ENCODE peak calls at places on chromosomes 5 and 9, in nine cellular contexts. One of them, this sample, is unnamed.
A peak's percentile ranks its signal among the peaks of the same experiment; 100 is the strongest.

GRCh38 chr5:10111575-10111974 is 138.1 kb downstream of the ATPSCKMT start:
- DNase-seq in H1: no peak
- DNase-seq in transverse colon: peak; percentile 39
- DNase-seq in sigmoid colon: no peak
- DNase-seq in suprapubic skin: no peak
- DNase-seq in GM12878: no peak
- DNase-seq in HCT116: peak; percentile 21
- DNase-seq in endothelial cell of umbilical vein: no peak
- DNase-seq in stomach: no peak
- DNase-seq in this sample: no peak

GRCh38 chr5:149605998-149606721 is 24.9 kb downstream of the ARHGEF37 start:
- DNase-seq in GM12878: peak; percentile 81
- DNase-seq in stomach: peak; percentile 49
- DNase-seq in HCT116: peak; percentile 90
- DNase-seq in suprapubic skin: no peak
- DNase-seq in sigmoid colon: no peak
- DNase-seq in transverse colon: peak; percentile 76
- DNase-seq in endothelial cell of umbilical vein: no peak
- DNase-seq in H1: no peak
- DNase-seq in this sample: peak; percentile 42

GRCh38 chr5:606061-606460 is 6.1 kb upstream of the CEP72 start:
- DNase-seq in GM12878: no peak
- DNase-seq in endothelial cell of umbilical vein: no peak
- DNase-seq in H1: no peak
- DNase-seq in suprapubic skin: peak; percentile 54
- DNase-seq in HCT116: no peak
- DNase-seq in transverse colon: no peak
- DNase-seq in sigmoid colon: peak; percentile 47
- DNase-seq in stomach: peak; percentile 14
- DNase-seq in this sample: no peak

GRCh38 chr9:83960991-83961390 is 19.0 kb downstream of the HNRNPK start:
- DNase-seq in endothelial cell of umbilical vein: no peak
- DNase-seq in sigmoid colon: no peak
- DNase-seq in stomach: no peak
- DNase-seq in HCT116: no peak
- DNase-seq in transverse colon: no peak
- DNase-seq in GM12878: no peak
- DNase-seq in H1: no peak
- DNase-seq in suprapubic skin: no peak
- DNase-seq in this sample: no peak

GRCh38 chr9:113350937-113351336 is 1.6 kb downstream of the BSPRY start:
- DNase-seq in stomach: no peak
- DNase-seq in GM12878: peak; percentile 35
- DNase-seq in H1: no peak
- DNase-seq in suprapubic skin: no peak
- DNase-seq in endothelial cell of umbilical vein: no peak
- DNase-seq in sigmoid colon: no peak
- DNase-seq in transverse colon: no peak
- DNase-seq in HCT116: no peak
- DNase-seq in this sample: no peak

GRCh38 chr5:169805527-169805934 is 168.5 kb downstream of the DOCK2 start:
- DNase-seq in GM12878: peak; percentile 94
- DNase-seq in HCT116: no peak
- DNase-seq in H1: no peak
- DNase-seq in stomach: no peak
- DNase-seq in endothelial cell of umbilical vein: no peak
- DNase-seq in transverse colon: no peak
- DNase-seq in suprapubic skin: no peak
- DNase-seq in sigmoid colon: no peak
- DNase-seq in this sample: no peak

GRCh38 chr9:35962126-35962906 is 4.4 kb upstream of the OR2S2 start:
- DNase-seq in endothelial cell of umbilical vein: no peak
- DNase-seq in GM12878: no peak
- DNase-seq in transverse colon: peak; percentile 37
- DNase-seq in HCT116: no peak
- DNase-seq in stomach: no peak
- DNase-seq in H1: no peak
- DNase-seq in suprapubic skin: no peak
- DNase-seq in sigmoid colon: peak; percentile 76
- DNase-seq in this sample: no peak

GRCh38 chr9:105223544-105224140 is 20.8 kb upstream of the SLC44A1 start:
- DNase-seq in stomach: no peak
- DNase-seq in GM12878: no peak
- DNase-seq in suprapubic skin: no peak
- DNase-seq in H1: no peak
- DNase-seq in endothelial cell of umbilical vein: no peak
- DNase-seq in sigmoid colon: no peak
- DNase-seq in transverse colon: no peak
- DNase-seq in HCT116: no peak
- DNase-seq in this sample: no peak

GRCh38 chr5:95817430-95817829 is 5.1 kb downstream of the GLRX start:
- DNase-seq in HCT116: no peak
- DNase-seq in suprapubic skin: no peak
- DNase-seq in sigmoid colon: no peak
- DNase-seq in endothelial cell of umbilical vein: no peak
- DNase-seq in H1: no peak
- DNase-seq in GM12878: no peak
- DNase-seq in stomach: no peak
- DNase-seq in transverse colon: peak; percentile 58
- DNase-seq in this sample: no peak

GRCh38 chr9:119365291-119366027 is 3.8 kb downstream of the BRINP1 start:
- DNase-seq in HCT116: no peak
- DNase-seq in sigmoid colon: no peak
- DNase-seq in suprapubic skin: no peak
- DNase-seq in transverse colon: no peak
- DNase-seq in endothelial cell of umbilical vein: peak; percentile 17
- DNase-seq in GM12878: no peak
- DNase-seq in H1: peak; percentile 64
- DNase-seq in stomach: no peak
- DNase-seq in this sample: peak; percentile 11

GRCh38 chr5:137563646-137564474 is 64.7 kb upstream of the SPOCK1 start:
- DNase-seq in transverse colon: no peak
- DNase-seq in GM12878: no peak
- DNase-seq in sigmoid colon: no peak
- DNase-seq in suprapubic skin: no peak
- DNase-seq in stomach: no peak
- DNase-seq in H1: no peak
- DNase-seq in endothelial cell of umbilical vein: peak; percentile 95
- DNase-seq in HCT116: no peak
- DNase-seq in this sample: no peak

DNA sequence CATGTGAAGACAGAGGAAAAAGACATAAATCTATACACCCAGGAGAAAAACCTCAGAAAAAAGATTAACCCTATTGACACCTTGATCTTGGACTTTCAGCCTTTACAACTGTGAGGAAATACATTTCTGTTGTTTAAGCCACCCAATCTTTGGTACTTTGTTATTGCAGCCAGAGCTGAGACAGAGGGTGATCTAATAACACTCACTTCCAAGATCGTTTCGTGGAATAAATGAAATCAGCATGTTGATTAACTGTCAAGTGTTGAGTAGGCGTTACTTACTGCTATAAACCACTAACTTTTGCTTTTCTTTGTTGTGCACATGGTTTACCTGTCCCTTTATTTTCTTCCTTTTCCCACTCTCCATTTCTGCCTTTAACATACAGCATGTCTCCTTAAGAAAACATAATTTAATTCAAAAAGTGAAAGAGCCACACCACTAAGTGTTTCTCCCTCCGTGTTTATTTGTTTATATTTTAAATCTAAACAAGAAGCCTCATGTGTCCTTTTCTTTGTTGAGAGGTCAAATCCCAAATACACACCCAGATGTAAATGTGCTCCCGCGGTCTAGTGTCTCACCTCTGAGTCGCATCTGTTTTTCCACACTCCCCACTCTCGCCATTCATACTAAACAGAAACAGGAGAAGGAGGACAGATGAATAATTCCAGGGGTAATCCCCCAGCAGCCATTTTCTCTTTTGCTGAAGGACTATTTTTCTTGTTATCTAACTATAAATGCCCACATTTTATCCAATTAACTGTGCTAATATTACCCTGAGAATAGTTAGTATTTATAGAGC is 361.4 kb upstream of the RIOK2 start:
- DNase-seq in sigmoid colon: no peak
- DNase-seq in transverse colon: no peak
- DNase-seq in H1: no peak
- DNase-seq in HCT116: no peak
- DNase-seq in GM12878: no peak
- DNase-seq in stomach: no peak
- DNase-seq in suprapubic skin: no peak
- DNase-seq in endothelial cell of umbilical vein: peak; percentile 10
- DNase-seq in this sample: no peak
- H3K4me1 ChIP-seq in sigmoid colon: no peaks in the 10 kb centered on the region
- H3K4me1 ChIP-seq in transverse colon: peaks cover 4% of the 10 kb centered on the region
- H3K4me1 ChIP-seq in H1: peaks cover 2% of the 10 kb centered on the region
- H3K4me1 ChIP-seq in HCT116: no peaks in the 10 kb centered on the region
- H3K4me1 ChIP-seq in GM12878: peaks cover 11% of the 10 kb centered on the region
- H3K4me1 ChIP-seq in stomach: no peaks in the 10 kb centered on the region
- H3K4me1 ChIP-seq in suprapubic skin: no peaks in the 10 kb centered on the region
- H3K4me1 ChIP-seq in endothelial cell of umbilical vein: peaks cover 22% of the 10 kb centered on the region
- H3K4me1 ChIP-seq in this sample: no peaks in the 10 kb centered on the region

GRCh38 chr9:129141066-129142041 is 30.1 kb downstream of the PTPA start:
- DNase-seq in transverse colon: peak; percentile 69
- DNase-seq in GM12878: peak; percentile 71
- DNase-seq in suprapubic skin: no peak
- DNase-seq in endothelial cell of umbilical vein: peak; percentile 91
- DNase-seq in sigmoid colon: peak; percentile 93
- DNase-seq in H1: no peak
- DNase-seq in stomach: peak; percentile 70
- DNase-seq in HCT116: no peak
- DNase-seq in this sample: peak; percentile 65
- TF ChIP-seq POLR2AphosphoS5 in transverse colon: peak; percentile 40
- TF ChIP-seq POLR2AphosphoS5 in GM12878: no peak
- TF ChIP-seq POLR2AphosphoS5 in suprapubic skin: no peak
- TF ChIP-seq POLR2AphosphoS5 in endothelial cell of umbilical vein: no peak
- TF ChIP-seq POLR2AphosphoS5 in sigmoid colon: peak; percentile 56
- TF ChIP-seq POLR2AphosphoS5 in H1: no peak
- TF ChIP-seq POLR2AphosphoS5 in stomach: peak; percentile 73
- TF ChIP-seq POLR2AphosphoS5 in HCT116: peak; percentile 44
- TF ChIP-seq POLR2AphosphoS5 in this sample: peak; percentile 84

GRCh38 chr5:5887818-5888217 is 465.3 kb downstream of the ICE1 start:
- DNase-seq in H1: no peak
- DNase-seq in transverse colon: no peak
- DNase-seq in GM12878: no peak
- DNase-seq in endothelial cell of umbilical vein: no peak
- DNase-seq in stomach: no peak
- DNase-seq in suprapubic skin: no peak
- DNase-seq in HCT116: no peak
- DNase-seq in sigmoid colon: no peak
- DNase-seq in this sample: no peak
- H3K9me3 ChIP-seq in H1: no peaks in the 10 kb centered on the region
- H3K9me3 ChIP-seq in transverse colon: no peaks in the 10 kb centered on the region
- H3K9me3 ChIP-seq in GM12878: no peaks in the 10 kb centered on the region
- H3K9me3 ChIP-seq in endothelial cell of umbilical vein: no peaks in the 10 kb centered on the region
- H3K9me3 ChIP-seq in stomach: no peaks in the 10 kb centered on the region
- H3K9me3 ChIP-seq in suprapubic skin: no peaks in the 10 kb centered on the region
- H3K9me3 ChIP-seq in HCT116: no peaks in the 10 kb centered on the region
- H3K9me3 ChIP-seq in sigmoid colon: no peaks in the 10 kb centered on the region
- H3K9me3 ChIP-seq in this sample: no peaks in the 10 kb centered on the region

DNA sequence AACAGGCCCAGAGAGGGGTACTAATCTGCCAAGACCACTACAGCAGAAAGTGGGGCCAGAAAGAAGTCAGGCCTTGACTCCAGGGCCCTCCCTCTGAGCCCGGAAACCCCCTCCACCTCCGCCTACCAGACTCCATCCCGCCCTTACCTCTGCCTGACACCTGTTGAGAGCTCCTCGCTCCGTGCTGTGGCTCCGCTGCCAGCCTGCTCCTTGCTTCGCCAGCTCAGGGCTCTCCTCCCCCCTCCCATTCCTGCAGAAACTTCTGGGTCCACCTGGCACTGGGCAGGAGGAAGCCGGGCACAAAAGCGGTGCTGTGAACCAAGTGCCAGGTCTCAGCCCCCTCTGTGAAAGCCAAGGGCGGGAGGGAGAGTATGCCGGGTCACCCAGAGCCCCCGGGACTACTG is 6.4 kb upstream of the ST6GALNAC6 start:
- DNase-seq in endothelial cell of umbilical vein: no peak
- DNase-seq in transverse colon: peak; percentile 63
- DNase-seq in sigmoid colon: no peak
- DNase-seq in suprapubic skin: no peak
- DNase-seq in HCT116: no peak
- DNase-seq in H1: no peak
- DNase-seq in stomach: no peak
- DNase-seq in GM12878: no peak
- DNase-seq in this sample: no peak
- H3K4me1 ChIP-seq in endothelial cell of umbilical vein: peaks cover 41% of the 10 kb centered on the region
- H3K4me1 ChIP-seq in transverse colon: peaks cover 44% of the 10 kb centered on the region
- H3K4me1 ChIP-seq in sigmoid colon: peaks cover 26% of the 10 kb centered on the region
- H3K4me1 ChIP-seq in suprapubic skin: peaks cover 50% of the 10 kb centered on the region
- H3K4me1 ChIP-seq in HCT116: peaks cover 21% of the 10 kb centered on the region
- H3K4me1 ChIP-seq in H1: peaks cover 8% of the 10 kb centered on the region
- H3K4me1 ChIP-seq in stomach: peaks cover 31% of the 10 kb centered on the region
- H3K4me1 ChIP-seq in GM12878: peaks cover 61% of the 10 kb centered on the region
- H3K4me1 ChIP-seq in this sample: peaks cover 11% of the 10 kb centered on the region

GRCh38 chr5:134524219-134524825 is 1.1 kb upstream of the JADE2 start:
- DNase-seq in stomach: peak; percentile 90
- DNase-seq in GM12878: no peak
- DNase-seq in suprapubic skin: peak; percentile 92
- DNase-seq in HCT116: no peak
- DNase-seq in endothelial cell of umbilical vein: peak; percentile 52
- DNase-seq in transverse colon: peak; percentile 90
- DNase-seq in sigmoid colon: peak; percentile 95
- DNase-seq in H1: peak; percentile 84
- DNase-seq in this sample: peak; percentile 92
- TF ChIP-seq POLR2AphosphoS5 in stomach: peak; percentile 96
- TF ChIP-seq POLR2AphosphoS5 in GM12878: peak; percentile 65
- TF ChIP-seq POLR2AphosphoS5 in suprapubic skin: no peak
- TF ChIP-seq POLR2AphosphoS5 in HCT116: peak; percentile 84
- TF ChIP-seq POLR2AphosphoS5 in endothelial cell of umbilical vein: no peak
- TF ChIP-seq POLR2AphosphoS5 in transverse colon: peak; percentile 86
- TF ChIP-seq POLR2AphosphoS5 in sigmoid colon: peak; percentile 81
- TF ChIP-seq POLR2AphosphoS5 in H1: peak; percentile 53
- TF ChIP-seq POLR2AphosphoS5 in this sample: peak; percentile 93

GRCh38 chr5:141320225-141321169 is at the start of gene TAF7:
- DNase-seq in endothelial cell of umbilical vein: peak; percentile 91
- DNase-seq in GM12878: peak; percentile 72
- DNase-seq in HCT116: peak; percentile 89
- DNase-seq in suprapubic skin: peak; percentile 92
- DNase-seq in stomach: peak; percentile 88
- DNase-seq in H1: peak; percentile 77
- DNase-seq in sigmoid colon: peak; percentile 93
- DNase-seq in transverse colon: peak; percentile 92
- DNase-seq in this sample: peak; percentile 80
- H3K9me3 ChIP-seq in endothelial cell of umbilical vein: peaks cover 15% of the 10 kb centered on the region
- H3K9me3 ChIP-seq in GM12878: peaks cover 26% of the 10 kb centered on the region
- H3K9me3 ChIP-seq in HCT116: peaks cover 19% of the 10 kb centered on the region
- H3K9me3 ChIP-seq in suprapubic skin: peaks cover 41% of the 10 kb centered on the region
- H3K9me3 ChIP-seq in stomach: peaks cover 53% of the 10 kb centered on the region
- H3K9me3 ChIP-seq in H1: peaks cover 22% of the 10 kb centered on the region
- H3K9me3 ChIP-seq in sigmoid colon: peaks cover 35% of the 10 kb centered on the region
- H3K9me3 ChIP-seq in transverse colon: peaks cover 53% of the 10 kb centered on the region
- H3K9me3 ChIP-seq in this sample: peaks cover 12% of the 10 kb centered on the region